ENCODE peak calls at places on chromosomes 7 and 10, in five cellular contexts. One of them, this sample, is unnamed.
A peak's percentile ranks its signal among the peaks of the same experiment; 100 is the strongest.

GRCh38 chr10:109956454-109957091 is 33.3 kb upstream of the XPNPEP1 start:
- DNase-seq in cardiac fibroblast: peak; percentile 77
- DNase-seq in RWPE1: peak; percentile 64
- DNase-seq in astrocyte of the spinal cord: peak; percentile 46
- DNase-seq in epithelial cell of esophagus: peak; percentile 44
- DNase-seq in this sample: no peak

GRCh38 chr7:149469806-149470205 is 8.9 kb upstream of the ZNF777 start:
- DNase-seq in cardiac fibroblast: no peak
- DNase-seq in astrocyte of the spinal cord: no peak
- DNase-seq in epithelial cell of esophagus: no peak
- DNase-seq in RWPE1: no peak
- DNase-seq in this sample: no peak

GRCh38 chr10:59287587-59287986 is 74.8 kb downstream of the FAM13C start:
- DNase-seq in RWPE1: no peak
- DNase-seq in cardiac fibroblast: no peak
- DNase-seq in astrocyte of the spinal cord: no peak
- DNase-seq in epithelial cell of esophagus: no peak
- DNase-seq in this sample: no peak

GRCh38 chr7:33733865-33734650 is 171.3 kb upstream of the BMPER start:
- DNase-seq in cardiac fibroblast: no peak
- DNase-seq in astrocyte of the spinal cord: no peak
- DNase-seq in RWPE1: no peak
- DNase-seq in epithelial cell of esophagus: no peak
- DNase-seq in this sample: no peak

GRCh38 chr7:140478361-140479061 is 794 bp downstream of the MKRN1 start:
- DNase-seq in RWPE1: peak; percentile 37
- DNase-seq in astrocyte of the spinal cord: peak; percentile 45
- DNase-seq in cardiac fibroblast: peak; percentile 41
- DNase-seq in epithelial cell of esophagus: peak; percentile 46
- DNase-seq in this sample: no peak

GRCh38 chr7:50640779-50641178 is 75.6 kb upstream of the DDC start:
- DNase-seq in astrocyte of the spinal cord: no peak
- DNase-seq in cardiac fibroblast: no peak
- DNase-seq in epithelial cell of esophagus: no peak
- DNase-seq in RWPE1: no peak
- DNase-seq in this sample: no peak

GRCh38 chr10:6473901-6474370 is 106.1 kb downstream of the PRKCQ start:
- DNase-seq in astrocyte of the spinal cord: peak; percentile 5
- DNase-seq in RWPE1: no peak
- DNase-seq in cardiac fibroblast: peak; percentile 3
- DNase-seq in epithelial cell of esophagus: peak; percentile 46
- DNase-seq in this sample: no peak

GRCh38 chr10:88280518-88280917 is 302.6 kb downstream of the RNLS start:
- DNase-seq in RWPE1: no peak
- DNase-seq in cardiac fibroblast: no peak
- DNase-seq in epithelial cell of esophagus: no peak
- DNase-seq in astrocyte of the spinal cord: no peak
- DNase-seq in this sample: no peak

GRCh38 chr10:61900829-61901783 is at the start of gene ARID5B:
- DNase-seq in RWPE1: peak; percentile 71
- DNase-seq in astrocyte of the spinal cord: peak; percentile 75
- DNase-seq in cardiac fibroblast: peak; percentile 80
- DNase-seq in epithelial cell of esophagus: peak; percentile 83
- DNase-seq in this sample: peak; percentile 51

GRCh38 chr10:16673443-16673842 is 143.8 kb downstream of the RSU1 start:
- DNase-seq in astrocyte of the spinal cord: no peak
- DNase-seq in cardiac fibroblast: no peak
- DNase-seq in epithelial cell of esophagus: no peak
- DNase-seq in RWPE1: no peak
- DNase-seq in this sample: no peak

GRCh38 chr7:6242561-6242960 is 29.9 kb downstream of the CYTH3 start:
- DNase-seq in astrocyte of the spinal cord: no peak
- DNase-seq in epithelial cell of esophagus: peak; percentile 23
- DNase-seq in RWPE1: no peak
- DNase-seq in cardiac fibroblast: peak; percentile 52
- DNase-seq in this sample: no peak

GRCh38 chr7:57425969-57426628 is 23.9 kb upstream of the ZNF716 start:
- DNase-seq in epithelial cell of esophagus: no peak
- DNase-seq in RWPE1: no peak
- DNase-seq in astrocyte of the spinal cord: no peak
- DNase-seq in cardiac fibroblast: no peak
- DNase-seq in this sample: no peak
- TF ChIP-seq CTCF in epithelial cell of esophagus: no peak
- TF ChIP-seq CTCF in RWPE1: no peak
- TF ChIP-seq CTCF in astrocyte of the spinal cord: peak; percentile 13
- TF ChIP-seq CTCF in cardiac fibroblast: no peak
- TF ChIP-seq CTCF in this sample: no peak

GRCh38 chr7:54546081-54546985 is 4.2 kb downstream of the VSTM2A start:
- DNase-seq in RWPE1: peak; percentile 51
- DNase-seq in epithelial cell of esophagus: peak; percentile 28
- DNase-seq in astrocyte of the spinal cord: no peak
- DNase-seq in cardiac fibroblast: no peak
- DNase-seq in this sample: no peak
- TF ChIP-seq CTCF in RWPE1: peak; percentile 13
- TF ChIP-seq CTCF in epithelial cell of esophagus: peak; percentile 8
- TF ChIP-seq CTCF in astrocyte of the spinal cord: peak; percentile 22
- TF ChIP-seq CTCF in cardiac fibroblast: peak; percentile 2
- TF ChIP-seq CTCF in this sample: no peak

DNA sequence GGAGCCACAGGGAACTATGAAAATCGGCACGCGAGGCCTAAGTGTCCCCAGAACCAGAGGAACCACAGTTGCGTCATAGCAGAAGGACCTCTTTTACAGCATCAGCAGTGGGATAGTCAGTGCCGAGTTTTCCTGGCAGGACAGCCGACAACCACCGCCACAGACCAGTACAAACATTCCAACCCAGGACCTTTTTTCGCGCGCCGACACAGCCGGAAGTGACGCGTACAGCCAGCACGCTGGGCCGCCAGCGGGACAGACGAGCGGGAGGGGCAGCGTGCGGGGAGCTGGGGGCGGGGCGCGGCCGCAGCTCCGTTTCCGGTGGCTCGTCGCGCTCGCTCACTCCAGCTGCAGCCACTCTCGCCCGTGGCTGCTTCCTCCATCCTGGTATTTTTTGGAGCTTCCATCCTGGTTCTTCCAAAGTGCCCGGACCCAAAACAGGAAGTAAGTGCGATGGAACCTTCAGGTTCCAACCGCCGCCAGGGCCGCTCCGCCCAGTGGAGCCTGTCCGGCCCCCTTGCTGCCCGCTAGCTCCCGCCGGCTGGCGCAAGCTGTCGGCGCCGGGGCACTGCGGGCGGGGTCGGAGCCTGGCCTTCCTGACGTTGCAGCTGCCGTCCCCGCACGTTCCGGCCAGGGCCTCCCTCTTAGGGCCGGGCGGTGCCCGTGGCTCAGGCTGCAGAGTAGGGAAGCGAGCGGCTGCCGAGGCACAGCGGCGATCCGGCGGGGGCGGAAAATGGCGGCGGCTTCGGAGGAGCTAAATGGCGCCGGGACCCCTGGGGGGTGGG is at the start of gene DMTF1:
- DNase-seq in cardiac fibroblast: peak; percentile 95
- DNase-seq in RWPE1: peak; percentile 92
- DNase-seq in epithelial cell of esophagus: peak; percentile 95
- DNase-seq in astrocyte of the spinal cord: peak; percentile 98
- DNase-seq in this sample: peak; percentile 78
- TF ChIP-seq CTCF in cardiac fibroblast: no peak
- TF ChIP-seq CTCF in RWPE1: no peak
- TF ChIP-seq CTCF in epithelial cell of esophagus: no peak
- TF ChIP-seq CTCF in astrocyte of the spinal cord: no peak
- TF ChIP-seq CTCF in this sample: no peak

GRCh38 chr7:114310344-114311118 is 104.1 kb upstream of the FOXP2 start:
- DNase-seq in astrocyte of the spinal cord: no peak
- DNase-seq in cardiac fibroblast: no peak
- DNase-seq in epithelial cell of esophagus: peak; percentile 5
- DNase-seq in RWPE1: no peak
- DNase-seq in this sample: no peak
- TF ChIP-seq CTCF in astrocyte of the spinal cord: peak; percentile 11
- TF ChIP-seq CTCF in cardiac fibroblast: no peak
- TF ChIP-seq CTCF in epithelial cell of esophagus: peak; percentile 21
- TF ChIP-seq CTCF in RWPE1: no peak
- TF ChIP-seq CTCF in this sample: no peak

This sample was measured in omental fat pad.